ENCODE peak calls at places on chromosomes 6 and 20, in nine cellular contexts. F is upper lobe of right lung; G is fibroblast of villous mesenchyme; Q is activated T-helper 1 cell treated with anti-CD3 and anti-CD28 coated beads, Interleukin-2, amount 50 U/mL, for 16 hours; M is NCI-H345; T is H54; B is lower leg skin; H is endothelial cell; S is cerebellum. J is an unnamed sample.
A peak's percentile ranks its signal among the peaks of the same experiment; 100 is the strongest.

GRCh38 chr20:34654207-34654744 is 22.6 kb downstream of the PIGU start:
- DNase-seq in F (no peak), G (no peak), Q (no peak), M (no peak), T (no peak), B (peak; percentile 40), H (no peak), S (no peak), J (no peak)

GRCh38 chr6:30411515-30412207 is 66.7 kb downstream of the RPP21 start:
- DNase-seq in F (peak; percentile 76), G (peak; percentile 40), Q (peak; percentile 25), M (peak; percentile 36), T (no peak), B (no peak), H (peak; percentile 61), S (no peak), J (no peak)

GRCh38 chr20:13771853-13772453 is 12.8 kb downstream of the ESF1 start:
- DNase-seq in F (no peak), G (peak; percentile 36), Q (no peak), M (peak; percentile 34), T (no peak), B (no peak), H (no peak), S (peak; percentile 17), J (no peak)

GRCh38 chr6:150261997-150262396 is 106.8 kb upstream of the IYD start:
- DNase-seq in F (no peak), G (no peak), Q (no peak), M (no peak), T (no peak), B (no peak), H (no peak), S (no peak), J (no peak)

GRCh38 chr6:34021839-34022190 is 124.1 kb downstream of the GRM4 start:
- DNase-seq in F (no peak), G (no peak), Q (no peak), M (no peak), T (no peak), B (no peak), H (no peak), S (no peak), J (no peak)

GRCh38 chr20:51624157-51624731 is 81.7 kb upstream of the NFATC2 start:
- DNase-seq in F (peak; percentile 68), G (peak; percentile 66), Q (peak; percentile 33), M (no peak), T (peak; percentile 65), B (peak; percentile 88), H (peak; percentile 83), S (peak; percentile 70), J (no peak)

GRCh38 chr6:169589293-169589692 is 112.5 kb downstream of the WDR27 start:
- DNase-seq in F (no peak), G (peak; percentile 51), Q (no peak), M (peak; percentile 27), T (no peak), B (no peak), H (no peak), S (no peak), J (no peak)

GRCh38 chr20:25233016-25233772 is 14.7 kb upstream of the PYGB start:
- DNase-seq in F (peak; percentile 86), G (peak; percentile 42), Q (no peak), M (peak; percentile 23), T (peak; percentile 66), B (no peak), H (no peak), S (peak; percentile 66), J (peak; percentile 91)

GRCh38 chr6:41519748-41520699 is 26.2 kb upstream of the FOXP4 start:
- DNase-seq in F (no peak), G (peak; percentile 93), Q (no peak), M (no peak), T (no peak), B (no peak), H (no peak), S (no peak), J (no peak)

GRCh38 chr6:105482956-105483355 is 80.1 kb upstream of the PREP start:
- DNase-seq in F (no peak), G (no peak), Q (no peak), M (no peak), T (no peak), B (no peak), H (no peak), S (no peak), J (no peak)

GRCh38 chr6:112054001-112054400 is at the start of gene CCN6:
- DNase-seq in F (no peak), G (no peak), Q (no peak), M (no peak), T (no peak), B (no peak), H (no peak), S (no peak), J (no peak)

GRCh38 chr6:13068558-13069210 is 259.7 kb downstream of the TBC1D7 start:
- DNase-seq in F (no peak), G (no peak), Q (no peak), M (no peak), T (no peak), B (no peak), H (peak; percentile 7), S (no peak), J (no peak)

GRCh38 chr6:158926429-158926828 is 73.6 kb downstream of the RSPH3 start:
- DNase-seq in F (no peak), G (no peak), Q (no peak), M (no peak), T (no peak), B (no peak), H (no peak), S (no peak), J (no peak)

GRCh38 chr20:18314786-18315406 is 26.6 kb downstream of the ZNF133 start:
- DNase-seq in F (no peak), G (no peak), Q (no peak), M (no peak), T (peak; percentile 72), B (no peak), H (no peak), S (no peak), J (no peak)

GRCh38 chr6:54335871-54336270 is 27.6 kb downstream of the TINAG start:
- DNase-seq in F (no peak), G (peak; percentile 96), Q (no peak), M (no peak), T (peak; percentile 44), B (no peak), H (no peak), S (no peak), J (no peak)

GRCh38 chr6:132354517-132355167 is 46.6 kb downstream of the MOXD1 start:
- DNase-seq in F (no peak), G (no peak), Q (peak; percentile 5), M (no peak), T (no peak), B (peak; percentile 86), H (no peak), S (no peak), J (no peak)

GRCh38 chr6:149060300-149060984 is 257.1 kb upstream of the TAB2 start:
- DNase-seq in F (no peak), G (no peak), Q (peak; percentile 23), M (peak; percentile 40), T (no peak), B (no peak), H (no peak), S (no peak), J (no peak)

GRCh38 chr6:111157412-111157811 is 70.1 kb downstream of the SLC16A10 start:
- DNase-seq in F (no peak), G (no peak), Q (no peak), M (no peak), T (no peak), B (no peak), H (no peak), S (no peak), J (no peak)

GRCh38 chr20:33606114-33606771 is 55.9 kb upstream of the C20orf144 start:
- DNase-seq in F (no peak), G (no peak), Q (no peak), M (no peak), T (no peak), B (no peak), H (no peak), S (no peak), J (no peak)

GRCh38 chr20:49323622-49324238 is 45.9 kb upstream of the ZNFX1 start:
- DNase-seq in F (no peak), G (peak; percentile 67), Q (no peak), M (peak; percentile 31), T (peak; percentile 56), B (no peak), H (peak; percentile 42), S (no peak), J (no peak)

GRCh38 chr6:79082304-79082703 is 4.2 kb upstream of the PHIP start:
- DNase-seq in F (no peak), G (no peak), Q (no peak), M (no peak), T (no peak), B (no peak), H (no peak), S (no peak), J (no peak)

GRCh38 chr6:76885861-76886301 is 577.4 kb downstream of the HTR1B start:
- DNase-seq in F (no peak), G (peak; percentile 41), Q (no peak), M (no peak), T (no peak), B (no peak), H (no peak), S (no peak), J (no peak)

GRCh38 chr6:137641474-137642077 is 147.4 kb upstream of the OLIG3 start:
- DNase-seq in F (peak; percentile 67), G (peak; percentile 81), Q (peak; percentile 26), M (peak; percentile 76), T (peak; percentile 23), B (peak; percentile 89), H (peak; percentile 64), S (peak; percentile 54), J (no peak)

GRCh38 chr6:34658605-34659218 is 37.9 kb downstream of the ILRUN start:
- DNase-seq in F (no peak), G (no peak), Q (no peak), M (no peak), T (no peak), B (no peak), H (no peak), S (no peak), J (no peak)

GRCh38 chr20:38550274-38550673 is 30.7 kb upstream of the ADIG start:
- DNase-seq in F (no peak), G (no peak), Q (no peak), M (no peak), T (no peak), B (no peak), H (no peak), S (no peak), J (no peak)

GRCh38 chr6:131199568-131200272 is 64.5 kb downstream of the AKAP7 start:
- DNase-seq in F (no peak), G (peak; percentile 57), Q (peak; percentile 43), M (no peak), T (peak; percentile 3), B (no peak), H (peak; percentile 47), S (no peak), J (no peak)

GRCh38 chr20:51076841-51077543 is 54.1 kb upstream of the KCNG1 start:
- DNase-seq in F (no peak), G (no peak), Q (no peak), M (peak; percentile 51), T (no peak), B (no peak), H (no peak), S (no peak), J (no peak)

GRCh38 chr20:63690898-63691710 is 5.3 kb upstream of the TNFRSF6B start:
- DNase-seq in F (peak; percentile 66), G (no peak), Q (no peak), M (no peak), T (peak; percentile 37), B (peak; percentile 85), H (no peak), S (no peak), J (peak; percentile 75)

GRCh38 chr6:159042003-159042823 is 2.6 kb downstream of the TAGAP start:
- DNase-seq in F (peak; percentile 71), G (peak; percentile 56), Q (peak; percentile 45), M (peak; percentile 80), T (peak; percentile 23), B (peak; percentile 89), H (peak; percentile 63), S (peak; percentile 84), J (no peak)

GRCh38 chr20:63176448-63177133 is 39.3 kb downstream of the YTHDF1 start:
- DNase-seq in F (no peak), G (no peak), Q (no peak), M (no peak), T (no peak), B (no peak), H (no peak), S (peak; percentile 77), J (no peak)

GRCh38 chr6:134826889-134827737 is 122.8 kb downstream of the ALDH8A1 start:
- DNase-seq in F (no peak), G (peak; percentile 82), Q (no peak), M (no peak), T (peak; percentile 15), B (peak; percentile 96), H (no peak), S (no peak), J (peak; percentile 91)

J was measured in coronary artery.